ENCODE peak calls at places on chromosome 20, in four cellular contexts. P, G, M and B are unnamed samples.

GRCh38 chr20:59676877-59677140 is 72.5 kb downstream of the PHACTR3 start:
- DNase-seq in P (no peak), G (no peak), M (no peak), B (no peak)

GRCh38 chr20:34922654-34923381 is 32.8 kb downstream of the GSS start:
- DNase-seq in P (no peak), G (no peak), M (no peak), B (no peak)

GRCh38 chr20:22214296-22214695 is 370.1 kb downstream of the FOXA2 start:
- DNase-seq in P (no peak), G (no peak), M (no peak), B (no peak)

GRCh38 chr20:63366658-63367360 is 5.7 kb upstream of the CHRNA4 start:
- DNase-seq in P (no peak), G (no peak), M (no peak), B (no peak)

GRCh38 chr20:41005361-41005729 is 23.3 kb upstream of the TOP1 start:
- DNase-seq in P (peak; percentile 51), G (no peak), M (no peak), B (no peak)

GRCh38 chr20:14632906-14633305 is 295.5 kb upstream of the FLRT3 start:
- DNase-seq in P (no peak), G (no peak), M (no peak), B (peak; percentile 6)

GRCh38 chr20:46682063-46682821 is 7.0 kb downstream of the TP53RK start:
- DNase-seq in P (peak; percentile 56), G (no peak), M (no peak), B (peak; percentile 20)

GRCh38 chr20:59003836-59004492 is 3.1 kb downstream of the CTSZ start:
- DNase-seq in P (no peak), G (no peak), M (no peak), B (no peak)

GRCh38 chr20:36532388-36532787 is 8.9 kb upstream of the MYL9 start:
- DNase-seq in P (no peak), G (no peak), M (no peak), B (no peak)

GRCh38 chr20:41345729-41346067 is 5.1 kb downstream of the LPIN3 start:
- DNase-seq in P (no peak), G (no peak), M (no peak), B (no peak)

GRCh38 chr20:51631011-51631950 is 88.8 kb upstream of the NFATC2 start:
- DNase-seq in P (peak; percentile 30), G (no peak), M (no peak), B (peak; percentile 60)

GRCh38 chr20:50694379-50695143 is 3.2 kb upstream of the RIPOR3 start:
- DNase-seq in P (no peak), G (no peak), M (no peak), B (no peak)

GRCh38 chr20:40481337-40481736 is 207.7 kb downstream of the MAFB start:
- DNase-seq in P (no peak), G (no peak), M (no peak), B (no peak)

GRCh38 chr20:33654680-33655161 is 7.4 kb upstream of the C20orf144 start:
- DNase-seq in P (no peak), G (no peak), M (no peak), B (no peak)

GRCh38 chr20:64146301-64146935 is 17.8 kb upstream of the MYT1 start:
- DNase-seq in P (no peak), G (no peak), M (no peak), B (no peak)

GRCh38 chr20:16293590-16293989 is 279.7 kb downstream of the KIF16B start:
- DNase-seq in P (no peak), G (no peak), M (no peak), B (no peak)

GRCh38 chr20:38874460-38875169 is 51.6 kb upstream of the FAM83D start:
- DNase-seq in P (no peak), G (no peak), M (no peak), B (no peak)

GRCh38 chr20:38751360-38751976 is 3.2 kb downstream of the ACTR5 start:
- DNase-seq in P (peak; percentile 57), G (no peak), M (no peak), B (no peak)

GRCh38 chr20:48012401-48012974 is 227.2 kb upstream of the SULF2 start:
- DNase-seq in P (no peak), G (no peak), M (no peak), B (no peak)

DNA sequence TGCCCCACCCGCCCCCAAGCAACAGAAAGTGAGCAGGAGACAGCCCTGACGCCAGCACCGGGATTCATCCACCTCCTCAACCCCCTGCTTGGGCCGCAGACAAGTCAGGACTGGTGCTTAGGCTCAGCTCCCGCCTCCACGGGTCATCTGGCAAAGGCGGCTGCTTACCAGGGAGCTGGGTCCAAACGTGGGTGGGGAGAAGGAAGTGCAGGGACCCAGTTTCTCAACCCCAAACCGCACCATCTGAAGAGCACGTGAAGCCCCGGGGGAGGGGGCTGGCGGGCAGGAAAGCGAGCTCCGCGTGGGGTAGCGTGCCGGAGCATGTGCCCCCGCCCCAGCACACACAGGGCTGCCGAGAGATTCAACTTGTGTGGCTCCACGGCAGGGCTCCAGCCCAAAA is 87.2 kb downstream of the BMP7 start:
- DNase-seq in P (no peak), G (no peak), M (no peak), B (peak; percentile 15)
- TF ChIP-seq SPI1 in P (no peak), G (no peak), M (no peak), B (no peak)

GRCh38 chr20:61797971-61798411 is 267.7 kb downstream of the TAF4 start:
- DNase-seq in P (no peak), G (no peak), M (no peak), B (no peak)

GRCh38 chr20:61797200-61797599 is 268.5 kb downstream of the TAF4 start:
- DNase-seq in P (no peak), G (no peak), M (no peak), B (no peak)

GRCh38 chr20:61798632-61799031 is 267.0 kb downstream of the TAF4 start:
- DNase-seq in P (no peak), G (no peak), M (no peak), B (no peak)

GRCh38 chr20:61796738-61797137 is 268.9 kb downstream of the TAF4 start:
- DNase-seq in P (no peak), G (no peak), M (no peak), B (no peak)

DNA sequence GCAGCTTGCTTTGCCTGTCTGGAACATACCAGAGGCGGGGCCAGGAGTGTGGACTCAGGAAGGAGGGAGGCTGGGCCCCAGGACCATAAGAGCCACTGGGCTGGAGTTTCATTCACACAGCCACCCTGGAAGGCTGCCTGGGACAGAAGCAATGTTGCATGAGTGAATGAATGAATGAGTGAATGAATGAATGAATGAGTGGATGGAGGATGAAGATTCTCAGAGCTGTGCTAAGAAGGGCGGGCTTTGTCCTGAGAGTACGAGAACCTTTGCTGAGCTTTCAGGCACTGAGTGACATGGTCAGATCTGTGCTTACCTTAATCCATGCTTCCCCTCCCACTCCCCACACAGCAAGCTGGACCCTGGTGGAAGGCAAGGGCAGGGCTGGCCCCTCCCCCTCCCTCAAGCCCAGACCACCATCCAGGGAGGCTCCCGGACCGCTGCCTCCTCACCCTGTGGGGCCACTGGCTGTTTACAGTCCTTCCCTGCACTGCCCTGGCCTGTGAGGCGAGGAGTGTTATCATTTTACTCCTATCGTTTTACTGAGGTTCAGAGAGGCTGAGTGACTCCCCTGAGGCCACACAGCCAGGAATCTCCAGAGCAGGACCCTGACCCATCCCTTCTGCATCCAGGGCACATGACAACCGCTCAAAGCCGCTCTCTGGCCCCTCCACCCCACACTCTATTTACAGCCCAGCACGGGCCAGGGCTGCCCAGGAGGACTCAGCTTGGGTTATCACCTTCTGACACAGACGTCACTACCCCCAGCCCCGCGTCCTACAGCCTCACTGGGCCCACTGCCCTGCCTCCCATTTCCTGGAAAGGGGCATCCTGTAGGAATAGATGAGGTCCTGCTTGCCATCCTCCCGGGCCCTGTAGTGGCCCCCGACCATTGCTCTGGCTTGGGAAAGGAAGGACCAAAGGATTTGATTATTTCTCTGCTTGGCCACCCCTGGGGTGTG is 269.7 kb downstream of the TAF4 start:
- DNase-seq in P (no peak), G (no peak), M (no peak), B (no peak)
- TF ChIP-seq SPI1 in P (no peak), G (no peak), M (no peak), B (no peak)

GRCh38 chr20:19466204-19466928 is 253.9 kb downstream of the SLC24A3 start:
- DNase-seq in P (no peak), G (no peak), M (no peak), B (no peak)
- TF ChIP-seq SPI1 in P (no peak), G (no peak), M (no peak), B (no peak)

DNA sequence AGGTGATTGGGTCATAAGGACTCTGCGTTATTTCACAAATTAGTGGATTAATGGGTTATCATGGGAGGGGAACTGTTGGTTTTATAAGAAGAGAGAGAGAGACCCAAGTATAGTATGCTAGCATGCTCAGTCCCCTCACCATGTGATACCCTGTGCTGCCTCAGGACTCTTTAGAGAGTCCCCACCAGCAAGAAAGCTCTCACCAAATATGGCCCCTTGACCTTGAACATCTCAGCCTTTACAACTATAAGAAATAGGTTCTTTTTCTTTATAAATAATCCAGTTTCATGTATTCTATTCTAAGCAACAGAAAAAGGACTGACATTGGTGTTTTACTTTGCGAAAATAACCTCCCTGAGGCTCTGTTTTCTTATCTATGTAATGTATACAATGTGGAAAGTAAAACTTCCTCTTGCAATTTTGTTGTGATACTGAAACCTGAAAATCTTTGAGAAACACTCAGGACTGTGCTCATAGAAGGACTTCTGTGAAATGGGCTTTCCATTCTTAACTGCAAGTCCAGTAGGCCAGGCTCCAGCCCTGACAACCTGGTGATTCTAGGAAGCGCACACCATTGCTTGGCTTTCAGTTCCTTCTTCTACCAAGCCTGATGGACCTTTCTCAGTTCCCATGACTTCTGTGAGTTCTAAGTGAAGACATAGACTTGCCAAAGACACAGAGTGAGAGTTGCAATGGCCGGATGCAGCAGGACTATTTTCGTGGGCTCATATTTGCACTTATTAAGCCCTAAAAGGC is 21.9 kb downstream of the SIRPD start:
- DNase-seq in P (no peak), G (peak; percentile 96), M (peak; percentile 25), B (peak; percentile 45)
- TF ChIP-seq SPI1 in P (no peak), G (peak; percentile 98), M (peak; percentile 97), B (no peak)

GRCh38 chr20:53621482-53622246 is 28.0 kb upstream of the ZNF217 start:
- DNase-seq in P (peak; percentile 82), G (peak; percentile 59), M (no peak), B (no peak)
- TF ChIP-seq SPI1 in P (no peak), G (no peak), M (peak; percentile 51), B (no peak)

GRCh38 chr20:43465625-43465943 is 7.9 kb downstream of the SRSF6 start:
- DNase-seq in P (no peak), G (no peak), M (no peak), B (no peak)

GRCh38 chr20:43462369-43463132 is 4.9 kb downstream of the SRSF6 start:
- DNase-seq in P (no peak), G (no peak), M (no peak), B (no peak)

GRCh38 chr20:43463133-43463863 is 5.6 kb downstream of the SRSF6 start:
- DNase-seq in P (no peak), G (no peak), M (no peak), B (no peak)

GRCh38 chr20:43463864-43464785 is 6.4 kb downstream of the SRSF6 start:
- DNase-seq in P (no peak), G (no peak), M (no peak), B (no peak)

GRCh38 chr20:43467589-43467988 is 9.9 kb downstream of the SRSF6 start:
- DNase-seq in P (no peak), G (no peak), M (no peak), B (no peak)
- TF ChIP-seq SPI1 in P (no peak), G (no peak), M (no peak), B (no peak)